ENCODE peak calls at places on chromosome 6, in four cellular contexts. One of them, this sample, is unnamed.

GRCh38 chr6:144749263-144749662 is 464.1 kb downstream of the UTRN start:
- DNase-seq in upper lobe of right lung: no peak
- DNase-seq in GM12878: no peak
- DNase-seq in stomach: no peak
- DNase-seq in this sample: no peak

GRCh38 chr6:39934060-39934757 is at the start of gene MOCS1:
- DNase-seq in stomach: peak
- DNase-seq in upper lobe of right lung: peak
- DNase-seq in GM12878: no peak
- DNase-seq in this sample: peak

GRCh38 chr6:14055541-14055940 is 62.0 kb upstream of the CD83 start:
- DNase-seq in GM12878: no peak
- DNase-seq in upper lobe of right lung: no peak
- DNase-seq in stomach: no peak
- DNase-seq in this sample: no peak

GRCh38 chr6:74749211-74750142 is 456.4 kb downstream of the COL12A1 start:
- DNase-seq in GM12878: no peak
- DNase-seq in upper lobe of right lung: no peak
- DNase-seq in stomach: no peak
- DNase-seq in this sample: no peak

GRCh38 chr6:160962835-160963623 is 28.5 kb upstream of the MAP3K4 start:
- DNase-seq in stomach: no peak
- DNase-seq in GM12878: no peak
- DNase-seq in upper lobe of right lung: no peak
- DNase-seq in this sample: no peak

GRCh38 chr6:39849228-39849627 is 57.1 kb downstream of the DAAM2 start:
- DNase-seq in upper lobe of right lung: no peak
- DNase-seq in stomach: no peak
- DNase-seq in GM12878: no peak
- DNase-seq in this sample: no peak

GRCh38 chr6:117829594-117830319 is 77.3 kb upstream of the SLC35F1 start:
- DNase-seq in stomach: no peak
- DNase-seq in upper lobe of right lung: no peak
- DNase-seq in GM12878: no peak
- DNase-seq in this sample: no peak

GRCh38 chr6:79158856-79159516 is 75.5 kb downstream of the HMGN3 start:
- DNase-seq in upper lobe of right lung: no peak
- DNase-seq in stomach: no peak
- DNase-seq in GM12878: no peak
- DNase-seq in this sample: no peak

GRCh38 chr6:142871910-142872331 is 73.1 kb downstream of the HIVEP2 start:
- DNase-seq in GM12878: no peak
- DNase-seq in stomach: no peak
- DNase-seq in upper lobe of right lung: no peak
- DNase-seq in this sample: peak

GRCh38 chr6:122770835-122771601 is 8.5 kb upstream of the FABP7 start:
- DNase-seq in stomach: no peak
- DNase-seq in upper lobe of right lung: no peak
- DNase-seq in GM12878: no peak
- DNase-seq in this sample: no peak

GRCh38 chr6:133855994-133856393 is 32.9 kb upstream of the TCF21 start:
- DNase-seq in GM12878: no peak
- DNase-seq in stomach: no peak
- DNase-seq in upper lobe of right lung: no peak
- DNase-seq in this sample: no peak

GRCh38 chr6:163392533-163392932 is 22.0 kb upstream of the QKI start:
- DNase-seq in stomach: peak
- DNase-seq in GM12878: no peak
- DNase-seq in upper lobe of right lung: no peak
- DNase-seq in this sample: no peak

GRCh38 chr6:18388942-18389341 is 1.8 kb downstream of the RNF144B start:
- DNase-seq in GM12878: no peak
- DNase-seq in stomach: no peak
- DNase-seq in upper lobe of right lung: no peak
- DNase-seq in this sample: no peak

GRCh38 chr6:92292067-92292466 is 1127.3 kb downstream of the EPHA7 start:
- DNase-seq in stomach: no peak
- DNase-seq in GM12878: no peak
- DNase-seq in upper lobe of right lung: no peak
- DNase-seq in this sample: no peak

GRCh38 chr6:39292637-39293036 is 21.6 kb downstream of the KCNK17 start:
- DNase-seq in GM12878: no peak
- DNase-seq in upper lobe of right lung: no peak
- DNase-seq in stomach: no peak
- DNase-seq in this sample: no peak

GRCh38 chr6:15560713-15561112 is 102.1 kb downstream of the DTNBP1 start:
- DNase-seq in stomach: no peak
- DNase-seq in GM12878: no peak
- DNase-seq in upper lobe of right lung: no peak
- DNase-seq in this sample: no peak

GRCh38 chr6:148345176-148345575 is 2.5 kb downstream of the SASH1 start:
- DNase-seq in stomach: no peak
- DNase-seq in upper lobe of right lung: no peak
- DNase-seq in GM12878: no peak
- DNase-seq in this sample: no peak
- H3K4me3 ChIP-seq in stomach: peak
- H3K4me3 ChIP-seq in upper lobe of right lung: peak
- H3K4me3 ChIP-seq in GM12878: no peak
- H3K4me3 ChIP-seq in this sample: no peak

GRCh38 chr6:167791036-167791779 is 35.5 kb upstream of the AFDN start:
- DNase-seq in GM12878: no peak
- DNase-seq in stomach: no peak
- DNase-seq in upper lobe of right lung: no peak
- DNase-seq in this sample: no peak

GRCh38 chr6:167793421-167793820 is 33.3 kb upstream of the AFDN start:
- DNase-seq in GM12878: no peak
- DNase-seq in stomach: no peak
- DNase-seq in upper lobe of right lung: no peak
- DNase-seq in this sample: no peak

GRCh38 chr6:167789358-167789757 is 37.4 kb upstream of the AFDN start:
- DNase-seq in GM12878: no peak
- DNase-seq in upper lobe of right lung: no peak
- DNase-seq in stomach: no peak
- DNase-seq in this sample: no peak

GRCh38 chr6:167794386-167795157 is 32.1 kb upstream of the AFDN start:
- DNase-seq in upper lobe of right lung: no peak
- DNase-seq in GM12878: no peak
- DNase-seq in stomach: no peak
- DNase-seq in this sample: no peak

DNA sequence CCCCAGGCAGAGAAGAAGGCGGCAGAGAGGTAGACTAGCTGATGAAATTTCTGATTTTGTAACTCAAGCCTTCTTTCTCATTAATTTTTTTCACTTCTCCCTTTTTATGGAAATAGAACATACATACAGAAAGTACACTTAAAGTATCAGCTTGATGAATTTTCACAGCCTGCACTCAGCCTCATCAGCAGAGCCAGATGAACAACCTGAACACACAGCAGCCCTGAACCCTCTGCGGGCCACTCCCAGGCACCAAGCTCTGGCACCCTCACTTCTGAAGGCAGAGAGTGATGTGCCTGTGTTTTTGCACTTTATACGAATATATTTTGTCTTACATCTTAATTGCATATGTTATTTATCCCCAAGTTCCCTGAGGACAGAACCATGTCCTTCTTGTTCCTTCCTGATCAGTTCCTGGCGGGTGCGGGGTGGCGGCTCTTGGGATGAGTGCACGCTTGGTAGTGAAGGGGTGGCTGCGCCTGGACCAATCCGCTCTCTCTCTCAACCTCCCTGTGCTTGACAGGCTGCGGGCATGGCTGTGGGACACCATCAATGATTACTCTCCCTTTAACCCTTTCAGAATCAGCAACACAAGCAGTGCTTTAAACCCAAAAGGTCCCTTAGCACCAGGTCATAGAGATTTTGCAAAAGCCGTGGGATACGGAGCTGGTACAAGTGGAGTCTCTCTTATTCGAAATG is 34.8 kb upstream of the AFDN start:
- DNase-seq in GM12878: no peak
- DNase-seq in stomach: no peak
- DNase-seq in upper lobe of right lung: no peak
- DNase-seq in this sample: no peak
- H3K27ac ChIP-seq in GM12878: no peak
- H3K27ac ChIP-seq in stomach: no peak
- H3K27ac ChIP-seq in upper lobe of right lung: no peak
- H3K27ac ChIP-seq in this sample: no peak

GRCh38 chr6:166956444-166957086 is at the start of gene RNASET2:
- DNase-seq in upper lobe of right lung: peak
- DNase-seq in GM12878: no peak
- DNase-seq in stomach: peak
- DNase-seq in this sample: peak
- H3K4me3 ChIP-seq in upper lobe of right lung: peak
- H3K4me3 ChIP-seq in GM12878: peak
- H3K4me3 ChIP-seq in stomach: peak
- H3K4me3 ChIP-seq in this sample: peak

GRCh38 chr6:154426997-154427396 is 70.4 kb upstream of the IPCEF1 start:
- DNase-seq in GM12878: no peak
- DNase-seq in upper lobe of right lung: no peak
- DNase-seq in stomach: no peak
- DNase-seq in this sample: no peak
- H3K27ac ChIP-seq in GM12878: no peak
- H3K27ac ChIP-seq in upper lobe of right lung: no peak
- H3K27ac ChIP-seq in stomach: no peak
- H3K27ac ChIP-seq in this sample: peak

GRCh38 chr6:124963416-124964083 is 1.3 kb downstream of the RNF217 start:
- DNase-seq in upper lobe of right lung: no peak
- DNase-seq in GM12878: no peak
- DNase-seq in stomach: no peak
- DNase-seq in this sample: no peak

GRCh38 chr6:124962617-124963415 is 579 bp downstream of the RNF217 start:
- DNase-seq in upper lobe of right lung: peak
- DNase-seq in stomach: peak
- DNase-seq in GM12878: no peak
- DNase-seq in this sample: peak

GRCh38 chr6:124967444-124967843 is 5.2 kb downstream of the RNF217 start:
- DNase-seq in GM12878: no peak
- DNase-seq in upper lobe of right lung: no peak
- DNase-seq in stomach: no peak
- DNase-seq in this sample: no peak

GRCh38 chr6:124964084-124964763 is 2.0 kb downstream of the RNF217 start:
- DNase-seq in GM12878: no peak
- DNase-seq in stomach: no peak
- DNase-seq in upper lobe of right lung: no peak
- DNase-seq in this sample: peak

DNA sequence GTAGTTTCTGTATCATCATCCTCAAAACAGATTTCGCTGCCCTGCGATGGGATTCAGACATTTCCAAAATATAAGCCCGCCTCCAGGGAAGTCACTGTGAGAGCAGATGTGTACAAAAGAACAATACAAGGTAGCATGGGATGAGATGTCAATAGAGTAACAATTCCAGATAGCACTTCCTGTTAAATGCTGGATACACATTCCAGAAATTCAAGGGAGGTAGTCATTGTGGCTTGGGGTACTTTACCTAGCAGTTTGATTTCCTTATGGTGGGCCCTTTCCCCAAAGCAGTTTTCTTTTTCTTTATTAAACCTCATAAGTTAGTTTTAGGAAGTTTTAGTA is 2.5 kb downstream of the RNF217 start:
- DNase-seq in upper lobe of right lung: no peak
- DNase-seq in GM12878: no peak
- DNase-seq in stomach: no peak
- DNase-seq in this sample: no peak
- H3K4me3 ChIP-seq in upper lobe of right lung: peak
- H3K4me3 ChIP-seq in GM12878: no peak
- H3K4me3 ChIP-seq in stomach: peak
- H3K4me3 ChIP-seq in this sample: peak

DNA sequence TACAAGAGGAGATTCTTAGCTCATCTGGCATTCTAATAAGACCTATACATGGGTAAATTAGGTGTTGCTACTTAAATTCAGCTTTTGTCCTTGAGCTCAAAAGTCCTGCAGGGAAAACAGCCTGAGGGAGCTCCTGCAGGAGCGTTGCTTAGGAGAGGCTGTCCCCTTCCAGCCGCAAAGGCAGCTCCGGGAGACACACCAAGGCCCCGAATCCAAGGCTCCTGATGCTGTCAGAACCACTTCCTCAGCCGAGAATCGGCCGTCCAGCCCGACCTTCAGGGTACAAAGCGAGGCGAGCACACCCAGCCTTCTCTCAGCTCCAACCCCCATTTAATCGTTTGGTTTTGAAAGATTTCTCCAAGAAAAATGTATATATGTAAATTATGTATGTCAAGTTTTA is 87.0 kb downstream of the DACT2 start:
- DNase-seq in stomach: no peak
- DNase-seq in upper lobe of right lung: no peak
- DNase-seq in GM12878: no peak
- DNase-seq in this sample: no peak
- H3K27ac ChIP-seq in stomach: no peak
- H3K27ac ChIP-seq in upper lobe of right lung: no peak
- H3K27ac ChIP-seq in GM12878: no peak
- H3K27ac ChIP-seq in this sample: no peak

DNA sequence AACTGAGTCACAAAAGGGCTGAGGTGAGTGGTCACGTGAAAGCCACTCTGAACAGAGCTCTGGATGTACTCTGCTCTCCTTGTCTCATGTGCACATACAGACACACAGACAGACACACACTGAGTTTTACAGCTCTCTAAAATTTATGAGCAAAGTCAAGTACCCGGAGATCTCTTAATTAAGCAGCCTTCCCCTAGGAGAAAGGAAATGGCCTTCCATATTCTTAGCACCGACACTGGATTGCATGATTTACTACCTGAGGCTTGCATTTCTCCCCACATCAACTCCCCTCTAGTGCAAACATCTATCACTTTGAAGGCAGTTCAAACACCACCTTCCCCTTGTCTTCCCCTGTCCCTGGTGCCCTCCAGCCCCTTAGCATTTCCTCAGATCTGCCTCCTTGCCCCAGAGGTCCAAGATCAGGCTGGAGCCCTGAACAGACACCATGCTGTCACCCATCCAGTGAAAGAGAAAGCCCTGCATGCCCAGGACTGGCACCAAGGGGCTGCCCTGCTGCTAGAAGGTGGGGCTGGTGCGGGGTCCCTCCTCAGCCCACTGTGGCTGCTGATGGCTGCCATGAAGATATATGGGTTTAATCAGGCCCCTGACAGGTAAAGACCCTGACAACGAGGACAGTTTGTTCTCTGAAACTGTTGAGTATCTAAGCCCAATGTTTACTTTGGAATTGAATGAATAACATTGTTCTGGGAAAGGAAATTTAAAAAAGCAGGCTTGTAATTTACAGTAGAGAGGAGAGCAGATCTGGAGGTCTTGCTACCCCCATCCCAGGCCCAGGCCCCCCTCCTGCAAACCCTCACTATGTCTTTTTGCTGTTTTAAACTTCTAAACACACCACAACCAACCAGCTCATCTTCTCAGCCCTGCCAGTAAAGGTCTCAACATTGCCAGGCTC is 171.1 kb downstream of the CDC5L start:
- DNase-seq in upper lobe of right lung: no peak
- DNase-seq in GM12878: no peak
- DNase-seq in stomach: no peak
- DNase-seq in this sample: no peak
- H3K4me3 ChIP-seq in upper lobe of right lung: no peak
- H3K4me3 ChIP-seq in GM12878: no peak
- H3K4me3 ChIP-seq in stomach: no peak
- H3K4me3 ChIP-seq in this sample: no peak

DNA sequence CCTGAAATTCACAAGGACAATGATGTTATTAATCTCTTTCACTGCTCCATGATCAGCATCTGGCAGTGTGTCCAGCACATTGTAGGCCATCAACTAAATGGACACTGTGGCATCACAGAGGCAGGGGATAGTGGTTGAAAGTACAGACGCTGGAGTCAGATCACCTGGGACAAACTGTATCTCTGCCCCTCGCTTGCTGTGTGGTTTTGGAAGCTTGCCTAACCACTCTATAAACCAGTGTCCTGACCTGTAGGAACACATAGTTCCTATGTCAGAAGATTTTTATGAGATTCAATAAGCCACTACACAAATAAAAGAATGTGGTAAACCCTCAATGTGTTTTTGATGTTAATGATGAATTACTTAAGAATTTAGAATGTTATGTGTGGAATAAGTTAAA is 219.3 kb upstream of the RNF217 start:
- DNase-seq in GM12878: no peak
- DNase-seq in stomach: no peak
- DNase-seq in upper lobe of right lung: no peak
- DNase-seq in this sample: no peak
- H3K27ac ChIP-seq in GM12878: no peak
- H3K27ac ChIP-seq in stomach: no peak
- H3K27ac ChIP-seq in upper lobe of right lung: no peak
- H3K27ac ChIP-seq in this sample: no peak

This sample was measured in ascending aorta.